ENCODE peak calls at places on chromosomes 13 and 19, in seven cellular contexts. One of them, this sample, is unnamed.

GRCh38 chr19:41895745-41896580 is 13.0 kb downstream of the ARHGEF1 start:
- DNase-seq in PC-9: no peak
- DNase-seq in astrocyte: no peak
- DNase-seq in body of pancreas: no peak
- DNase-seq in thyroid gland: no peak
- DNase-seq in left ventricle myocardium inferior: no peak
- DNase-seq in mucosa of descending colon: no peak
- DNase-seq in this sample: no peak

GRCh38 chr19:16778796-16779411 is 50.3 kb upstream of the SIN3B start:
- DNase-seq in astrocyte: peak; percentile 22
- DNase-seq in mucosa of descending colon: peak; percentile 66
- DNase-seq in PC-9: peak; percentile 61
- DNase-seq in left ventricle myocardium inferior: peak; percentile 30
- DNase-seq in thyroid gland: peak; percentile 9
- DNase-seq in body of pancreas: no peak
- DNase-seq in this sample: peak; percentile 46

GRCh38 chr19:39093761-39094160 is 9.6 kb downstream of the ACP7 start:
- DNase-seq in astrocyte: peak; percentile 57
- DNase-seq in PC-9: no peak
- DNase-seq in mucosa of descending colon: no peak
- DNase-seq in left ventricle myocardium inferior: no peak
- DNase-seq in body of pancreas: no peak
- DNase-seq in thyroid gland: no peak
- DNase-seq in this sample: peak; percentile 73

GRCh38 chr19:16078759-16079707 is 2.7 kb downstream of the TPM4 start:
- DNase-seq in thyroid gland: peak; percentile 32
- DNase-seq in left ventricle myocardium inferior: peak; percentile 65
- DNase-seq in body of pancreas: no peak
- DNase-seq in PC-9: peak; percentile 64
- DNase-seq in mucosa of descending colon: peak; percentile 84
- DNase-seq in astrocyte: peak; percentile 97
- DNase-seq in this sample: peak; percentile 98

GRCh38 chr13:47480941-47481340 is 520.1 kb downstream of the SUCLA2 start:
- DNase-seq in body of pancreas: no peak
- DNase-seq in thyroid gland: no peak
- DNase-seq in PC-9: no peak
- DNase-seq in astrocyte: no peak
- DNase-seq in left ventricle myocardium inferior: no peak
- DNase-seq in mucosa of descending colon: no peak
- DNase-seq in this sample: no peak

GRCh38 chr19:5588441-5588840 is 20.7 kb upstream of the TINCR start:
- DNase-seq in mucosa of descending colon: no peak
- DNase-seq in thyroid gland: no peak
- DNase-seq in astrocyte: peak; percentile 60
- DNase-seq in left ventricle myocardium inferior: no peak
- DNase-seq in PC-9: no peak
- DNase-seq in body of pancreas: no peak
- DNase-seq in this sample: no peak

GRCh38 chr13:86960876-86961275 is 710.3 kb upstream of the SLITRK5 start:
- DNase-seq in thyroid gland: no peak
- DNase-seq in left ventricle myocardium inferior: no peak
- DNase-seq in body of pancreas: no peak
- DNase-seq in mucosa of descending colon: no peak
- DNase-seq in astrocyte: peak; percentile 52
- DNase-seq in PC-9: no peak
- DNase-seq in this sample: no peak

GRCh38 chr13:52411629-52412028 is 5.7 kb upstream of the THSD1 start:
- DNase-seq in left ventricle myocardium inferior: no peak
- DNase-seq in PC-9: no peak
- DNase-seq in thyroid gland: no peak
- DNase-seq in body of pancreas: no peak
- DNase-seq in astrocyte: peak; percentile 38
- DNase-seq in mucosa of descending colon: no peak
- DNase-seq in this sample: no peak

GRCh38 chr19:2949939-2950285 is 5.1 kb upstream of the ZNF77 start:
- DNase-seq in PC-9: no peak
- DNase-seq in body of pancreas: no peak
- DNase-seq in astrocyte: peak; percentile 48
- DNase-seq in thyroid gland: no peak
- DNase-seq in mucosa of descending colon: no peak
- DNase-seq in left ventricle myocardium inferior: no peak
- DNase-seq in this sample: peak; percentile 74

GRCh38 chr13:108961542-108962125 is 332.2 kb downstream of the MYO16 start:
- DNase-seq in astrocyte: peak; percentile 18
- DNase-seq in left ventricle myocardium inferior: no peak
- DNase-seq in mucosa of descending colon: no peak
- DNase-seq in thyroid gland: no peak
- DNase-seq in body of pancreas: no peak
- DNase-seq in PC-9: no peak
- DNase-seq in this sample: peak; percentile 70

GRCh38 chr19:35868172-35868822 is at the start of gene APLP1:
- DNase-seq in thyroid gland: peak; percentile 73
- DNase-seq in left ventricle myocardium inferior: peak; percentile 74
- DNase-seq in mucosa of descending colon: peak; percentile 68
- DNase-seq in astrocyte: peak; percentile 15
- DNase-seq in PC-9: peak; percentile 69
- DNase-seq in body of pancreas: peak; percentile 90
- DNase-seq in this sample: peak; percentile 49

GRCh38 chr13:73190477-73190876 is 131.7 kb downstream of the KLF5 start:
- DNase-seq in mucosa of descending colon: no peak
- DNase-seq in left ventricle myocardium inferior: no peak
- DNase-seq in astrocyte: no peak
- DNase-seq in thyroid gland: no peak
- DNase-seq in PC-9: no peak
- DNase-seq in body of pancreas: no peak
- DNase-seq in this sample: no peak

GRCh38 chr19:35327642-35328041 is 1.3 kb upstream of the CD22 start:
- DNase-seq in astrocyte: no peak
- DNase-seq in thyroid gland: no peak
- DNase-seq in left ventricle myocardium inferior: no peak
- DNase-seq in PC-9: no peak
- DNase-seq in body of pancreas: no peak
- DNase-seq in mucosa of descending colon: no peak
- DNase-seq in this sample: no peak

GRCh38 chr19:10419200-10419645 is 1.1 kb upstream of the PDE4A start:
- DNase-seq in PC-9: no peak
- DNase-seq in astrocyte: no peak
- DNase-seq in mucosa of descending colon: no peak
- DNase-seq in left ventricle myocardium inferior: no peak
- DNase-seq in body of pancreas: no peak
- DNase-seq in thyroid gland: no peak
- DNase-seq in this sample: no peak

GRCh38 chr13:111789420-111789819 is 277.5 kb upstream of the SOX1 start:
- DNase-seq in astrocyte: no peak
- DNase-seq in thyroid gland: no peak
- DNase-seq in left ventricle myocardium inferior: no peak
- DNase-seq in PC-9: no peak
- DNase-seq in body of pancreas: no peak
- DNase-seq in mucosa of descending colon: no peak
- DNase-seq in this sample: no peak

GRCh38 chr19:6826281-6826920 is 53.9 kb downstream of the VAV1 start:
- DNase-seq in left ventricle myocardium inferior: no peak
- DNase-seq in mucosa of descending colon: no peak
- DNase-seq in thyroid gland: no peak
- DNase-seq in PC-9: no peak
- DNase-seq in body of pancreas: no peak
- DNase-seq in astrocyte: no peak
- DNase-seq in this sample: no peak

GRCh38 chr19:24057144-24057543 is 29.8 kb upstream of the ZNF254 start:
- DNase-seq in PC-9: no peak
- DNase-seq in body of pancreas: no peak
- DNase-seq in left ventricle myocardium inferior: no peak
- DNase-seq in astrocyte: no peak
- DNase-seq in thyroid gland: no peak
- DNase-seq in mucosa of descending colon: no peak
- DNase-seq in this sample: no peak

GRCh38 chr19:51904331-51905165 is at the start of gene ZNF649:
- DNase-seq in left ventricle myocardium inferior: peak; percentile 77
- DNase-seq in mucosa of descending colon: peak; percentile 88
- DNase-seq in body of pancreas: peak; percentile 87
- DNase-seq in PC-9: peak; percentile 85
- DNase-seq in thyroid gland: peak; percentile 78
- DNase-seq in astrocyte: peak; percentile 72
- DNase-seq in this sample: peak; percentile 88

GRCh38 chr13:19668778-19669177 is 35.3 kb downstream of the MPHOSPH8 start:
- DNase-seq in PC-9: no peak
- DNase-seq in mucosa of descending colon: no peak
- DNase-seq in thyroid gland: no peak
- DNase-seq in astrocyte: no peak
- DNase-seq in left ventricle myocardium inferior: no peak
- DNase-seq in body of pancreas: no peak
- DNase-seq in this sample: no peak

GRCh38 chr13:21435710-21436151 is 23.4 kb downstream of the ZDHHC20 start:
- DNase-seq in left ventricle myocardium inferior: peak; percentile 31
- DNase-seq in body of pancreas: peak; percentile 45
- DNase-seq in thyroid gland: peak; percentile 57
- DNase-seq in mucosa of descending colon: peak; percentile 72
- DNase-seq in PC-9: peak; percentile 17
- DNase-seq in astrocyte: peak; percentile 92
- DNase-seq in this sample: peak; percentile 79

GRCh38 chr19:8617984-8618383 is 7.5 kb upstream of the ADAMTS10 start:
- DNase-seq in body of pancreas: no peak
- DNase-seq in astrocyte: no peak
- DNase-seq in mucosa of descending colon: no peak
- DNase-seq in left ventricle myocardium inferior: no peak
- DNase-seq in PC-9: no peak
- DNase-seq in thyroid gland: no peak
- DNase-seq in this sample: no peak

GRCh38 chr13:79802389-79803140 is 321.6 kb downstream of the NDFIP2 start:
- DNase-seq in left ventricle myocardium inferior: no peak
- DNase-seq in astrocyte: no peak
- DNase-seq in thyroid gland: no peak
- DNase-seq in body of pancreas: no peak
- DNase-seq in mucosa of descending colon: no peak
- DNase-seq in PC-9: no peak
- DNase-seq in this sample: no peak
- H3K9me3 ChIP-seq in left ventricle myocardium inferior: no peaks in the 10 kb centered on the region
- H3K9me3 ChIP-seq in astrocyte: peaks cover 3% of the 10 kb centered on the region
- H3K9me3 ChIP-seq in thyroid gland: no peaks in the 10 kb centered on the region
- H3K9me3 ChIP-seq in body of pancreas: no peaks in the 10 kb centered on the region
- H3K9me3 ChIP-seq in mucosa of descending colon: no peaks in the 10 kb centered on the region
- H3K9me3 ChIP-seq in PC-9: no peaks in the 10 kb centered on the region
- H3K9me3 ChIP-seq in this sample: no peaks in the 10 kb centered on the region

GRCh38 chr19:56827708-56828107 is 12.8 kb downstream of the PEG3 start:
- DNase-seq in thyroid gland: no peak
- DNase-seq in astrocyte: no peak
- DNase-seq in PC-9: no peak
- DNase-seq in mucosa of descending colon: no peak
- DNase-seq in body of pancreas: no peak
- DNase-seq in left ventricle myocardium inferior: no peak
- DNase-seq in this sample: no peak
- H3K9me3 ChIP-seq in thyroid gland: no peaks in the 10 kb centered on the region
- H3K9me3 ChIP-seq in astrocyte: peaks cover 15% of the 10 kb centered on the region
- H3K9me3 ChIP-seq in PC-9: no peaks in the 10 kb centered on the region
- H3K9me3 ChIP-seq in mucosa of descending colon: peaks cover 54% of the 10 kb centered on the region
- H3K9me3 ChIP-seq in body of pancreas: no peaks in the 10 kb centered on the region
- H3K9me3 ChIP-seq in left ventricle myocardium inferior: no peaks in the 10 kb centered on the region
- H3K9me3 ChIP-seq in this sample: no peaks in the 10 kb centered on the region

GRCh38 chr19:56639217-56639616 is 3.7 kb upstream of the SMIM17 start:
- DNase-seq in thyroid gland: no peak
- DNase-seq in PC-9: peak; percentile 16
- DNase-seq in astrocyte: peak; percentile 3
- DNase-seq in left ventricle myocardium inferior: no peak
- DNase-seq in body of pancreas: no peak
- DNase-seq in mucosa of descending colon: peak; percentile 4
- DNase-seq in this sample: peak; percentile 8
- H3K9me3 ChIP-seq in thyroid gland: no peaks in the 10 kb centered on the region
- H3K9me3 ChIP-seq in PC-9: no peaks in the 10 kb centered on the region
- H3K9me3 ChIP-seq in astrocyte: peaks cover under 1% of the 10 kb centered on the region
- H3K9me3 ChIP-seq in left ventricle myocardium inferior: peaks cover 34% of the 10 kb centered on the region
- H3K9me3 ChIP-seq in body of pancreas: no peaks in the 10 kb centered on the region
- H3K9me3 ChIP-seq in mucosa of descending colon: peaks cover 89% of the 10 kb centered on the region
- H3K9me3 ChIP-seq in this sample: no peaks in the 10 kb centered on the region

DNA sequence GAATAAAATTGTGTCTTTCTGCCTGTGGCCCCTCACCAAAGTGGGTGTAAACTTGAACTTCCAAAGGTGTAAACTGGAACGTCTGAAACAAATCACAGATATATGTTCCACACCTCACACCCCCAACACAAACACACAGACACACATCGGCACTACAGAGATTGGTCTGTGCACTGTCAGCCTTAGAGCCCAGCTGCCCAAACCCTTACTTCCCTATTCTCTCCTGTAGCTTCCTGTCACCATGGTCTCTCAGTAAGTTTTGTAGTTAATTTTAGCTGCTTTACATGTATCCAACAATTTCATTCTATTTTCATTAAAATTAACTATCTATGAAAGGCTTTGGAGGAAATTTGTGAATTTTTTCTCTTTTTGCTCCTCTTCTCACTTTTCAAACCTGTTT is 5.4 kb downstream of the TM9SF2 start:
- DNase-seq in left ventricle myocardium inferior: no peak
- DNase-seq in body of pancreas: no peak
- DNase-seq in mucosa of descending colon: peak; percentile 22
- DNase-seq in PC-9: no peak
- DNase-seq in astrocyte: no peak
- DNase-seq in thyroid gland: no peak
- DNase-seq in this sample: no peak
- H3K9me3 ChIP-seq in left ventricle myocardium inferior: peaks cover 8% of the 10 kb centered on the region
- H3K9me3 ChIP-seq in body of pancreas: no peaks in the 10 kb centered on the region
- H3K9me3 ChIP-seq in mucosa of descending colon: peaks cover 9% of the 10 kb centered on the region
- H3K9me3 ChIP-seq in PC-9: peaks cover 12% of the 10 kb centered on the region
- H3K9me3 ChIP-seq in astrocyte: no peaks in the 10 kb centered on the region
- H3K9me3 ChIP-seq in thyroid gland: no peaks in the 10 kb centered on the region
- H3K9me3 ChIP-seq in this sample: no peaks in the 10 kb centered on the region

GRCh38 chr19:50453243-50453642 is 20.6 kb downstream of the MYBPC2 start:
- DNase-seq in left ventricle myocardium inferior: no peak
- DNase-seq in PC-9: no peak
- DNase-seq in mucosa of descending colon: no peak
- DNase-seq in body of pancreas: no peak
- DNase-seq in astrocyte: no peak
- DNase-seq in thyroid gland: no peak
- DNase-seq in this sample: no peak

GRCh38 chr19:50447750-50448149 is 15.1 kb downstream of the MYBPC2 start:
- DNase-seq in astrocyte: no peak
- DNase-seq in body of pancreas: no peak
- DNase-seq in mucosa of descending colon: no peak
- DNase-seq in PC-9: no peak
- DNase-seq in thyroid gland: no peak
- DNase-seq in left ventricle myocardium inferior: no peak
- DNase-seq in this sample: no peak

GRCh38 chr19:50449236-50449899 is 16.7 kb downstream of the MYBPC2 start:
- DNase-seq in mucosa of descending colon: no peak
- DNase-seq in body of pancreas: no peak
- DNase-seq in PC-9: no peak
- DNase-seq in astrocyte: no peak
- DNase-seq in thyroid gland: no peak
- DNase-seq in left ventricle myocardium inferior: no peak
- DNase-seq in this sample: no peak

GRCh38 chr19:50451223-50451534 is 18.5 kb downstream of the MYBPC2 start:
- DNase-seq in left ventricle myocardium inferior: no peak
- DNase-seq in body of pancreas: no peak
- DNase-seq in mucosa of descending colon: no peak
- DNase-seq in thyroid gland: no peak
- DNase-seq in PC-9: no peak
- DNase-seq in astrocyte: no peak
- DNase-seq in this sample: no peak

GRCh38 chr19:50450369-50451222 is 17.9 kb downstream of the MYBPC2 start:
- DNase-seq in astrocyte: no peak
- DNase-seq in PC-9: no peak
- DNase-seq in body of pancreas: no peak
- DNase-seq in left ventricle myocardium inferior: no peak
- DNase-seq in mucosa of descending colon: no peak
- DNase-seq in thyroid gland: no peak
- DNase-seq in this sample: no peak
- H3K9me3 ChIP-seq in astrocyte: no peaks in the 10 kb centered on the region
- H3K9me3 ChIP-seq in PC-9: no peaks in the 10 kb centered on the region
- H3K9me3 ChIP-seq in body of pancreas: no peaks in the 10 kb centered on the region
- H3K9me3 ChIP-seq in left ventricle myocardium inferior: peaks cover 4% of the 10 kb centered on the region
- H3K9me3 ChIP-seq in mucosa of descending colon: no peaks in the 10 kb centered on the region
- H3K9me3 ChIP-seq in thyroid gland: no peaks in the 10 kb centered on the region
- H3K9me3 ChIP-seq in this sample: no peaks in the 10 kb centered on the region

GRCh38 chr19:56562766-56563165 is 4.5 kb upstream of the ZNF470 start:
- DNase-seq in left ventricle myocardium inferior: no peak
- DNase-seq in thyroid gland: no peak
- DNase-seq in body of pancreas: no peak
- DNase-seq in astrocyte: no peak
- DNase-seq in mucosa of descending colon: no peak
- DNase-seq in PC-9: no peak
- DNase-seq in this sample: no peak
- H3K9me3 ChIP-seq in left ventricle myocardium inferior: peaks cover 90% of the 10 kb centered on the region
- H3K9me3 ChIP-seq in thyroid gland: no peaks in the 10 kb centered on the region
- H3K9me3 ChIP-seq in body of pancreas: no peaks in the 10 kb centered on the region
- H3K9me3 ChIP-seq in astrocyte: peaks cover 18% of the 10 kb centered on the region
- H3K9me3 ChIP-seq in mucosa of descending colon: peaks cover 87% of the 10 kb centered on the region
- H3K9me3 ChIP-seq in PC-9: peaks cover 32% of the 10 kb centered on the region
- H3K9me3 ChIP-seq in this sample: no peaks in the 10 kb centered on the region